ENCODE peak calls at places on chromosomes 7 and 10, in nine cellular contexts. D, C, F, I, Z, Y, V, R and G are unnamed samples.

GRCh38 chr10:48442090-48442808 is 135.8 kb downstream of the MAPK8 start:
- DNase-seq in C (no peak), F (no peak), R (no peak), Y (no peak), Z (no peak), D (no peak), V (no peak), I (no peak), G (no peak)

GRCh38 chr7:131111081-131111576 is 216.5 kb upstream of the MKLN1 start:
- DNase-seq in C (peak; percentile 80), I (peak; percentile 34), D (peak; percentile 40), V (no peak), F (no peak), Z (no peak), R (no peak), Y (no peak), G (no peak)

GRCh38 chr7:126541416-126541815 is 711.3 kb downstream of the GRM8 start:
- DNase-seq in F (no peak), Y (no peak), R (no peak), Z (no peak), V (no peak), D (no peak), I (no peak), C (no peak), G (no peak)

GRCh38 chr10:46080886-46081285 is 34.8 kb upstream of the MSMB start:
- DNase-seq in D (no peak), C (no peak), I (no peak), Y (no peak), F (no peak), V (no peak), Z (no peak), R (no peak), G (no peak)

GRCh38 chr7:71793251-71793650 is 618.9 kb downstream of the CALN1 start:
- DNase-seq in I (no peak), R (no peak), D (no peak), Z (no peak), F (no peak), V (no peak), C (no peak), Y (no peak), G (no peak)

GRCh38 chr7:159033956-159034938 is 110.4 kb downstream of the VIPR2 start:
- DNase-seq in Y (no peak), D (no peak), I (no peak), R (no peak), F (no peak), V (no peak), Z (no peak), C (no peak), G (no peak)

GRCh38 chr10:86301431-86301830 is 65.2 kb downstream of the GRID1 start:
- DNase-seq in R (no peak), C (no peak), Y (no peak), Z (no peak), I (no peak), F (no peak), D (no peak), V (no peak), G (no peak)

GRCh38 chr7:140841316-140841715 is 83.4 kb downstream of the BRAF start:
- DNase-seq in D (no peak), F (no peak), I (no peak), R (no peak), V (no peak), C (no peak), Y (no peak), Z (no peak), G (no peak)

GRCh38 chr10:124156524-124157225 is 63.3 kb upstream of the CHST15 start:
- DNase-seq in Y (no peak), F (no peak), I (no peak), C (peak; percentile 62), V (no peak), Z (peak; percentile 46), R (no peak), D (no peak), G (no peak)

GRCh38 chr10:95741807-95742528 is 14.0 kb upstream of the ENTPD1 start:
- DNase-seq in V (no peak), Z (no peak), F (no peak), I (peak; percentile 41), C (peak; percentile 99), R (no peak), D (peak; percentile 58), Y (no peak), G (no peak)

GRCh38 chr7:121187222-121187621 is 141.6 kb upstream of the WNT16 start:
- DNase-seq in F (no peak), D (no peak), C (no peak), Y (no peak), Z (no peak), I (no peak), V (no peak), R (no peak), G (no peak)

GRCh38 chr7:139629392-139630082 is 106.1 kb downstream of the CLEC2L start:
- DNase-seq in V (no peak), F (no peak), Z (no peak), I (no peak), Y (no peak), D (no peak), R (no peak), C (no peak), G (no peak)

GRCh38 chr10:32141018-32141807 is 85.0 kb upstream of the KIF5B start:
- DNase-seq in I (peak; percentile 78), C (peak; percentile 92), Z (no peak), F (no peak), Y (no peak), R (no peak), D (no peak), V (no peak), G (no peak)

GRCh38 chr10:84140036-84140379 is 699 bp downstream of the GHITM start:
- DNase-seq in V (no peak), C (peak; percentile 45), R (no peak), Y (no peak), Z (no peak), D (no peak), I (no peak), F (no peak), G (no peak)

GRCh38 chr10:9175200-9175599 is 1120.7 kb downstream of the GATA3 start:
- DNase-seq in I (no peak), Y (no peak), R (no peak), C (no peak), F (no peak), Z (no peak), V (no peak), D (no peak), G (no peak)

GRCh38 chr7:15546272-15546792 is 15.5 kb downstream of the AGMO start:
- DNase-seq in V (no peak), C (no peak), R (no peak), D (no peak), Z (no peak), Y (no peak), I (no peak), F (no peak), G (no peak)

GRCh38 chr10:96334888-96335526 is 23.8 kb downstream of the OPALIN start:
- DNase-seq in V (peak; percentile 42), Z (no peak), D (no peak), F (no peak), C (peak; percentile 69), I (peak; percentile 31), Y (no peak), R (no peak), G (no peak)

GRCh38 chr7:100835903-100836811 is 8.8 kb upstream of the EPHB4 start:
- DNase-seq in F (no peak), I (peak; percentile 80), Z (peak; percentile 80), R (no peak), D (peak; percentile 71), C (peak; percentile 89), V (peak; percentile 98), Y (no peak), G (no peak)

GRCh38 chr7:35255417-35255798 is 1.5 kb upstream of the TBX20 start:
- DNase-seq in Y (no peak), D (no peak), I (no peak), F (no peak), R (no peak), V (no peak), C (no peak), Z (no peak), G (no peak)

GRCh38 chr10:72348282-72348681 is 6.4 kb downstream of the DNAJB12 start:
- DNase-seq in R (no peak), C (no peak), V (no peak), Z (no peak), D (no peak), I (no peak), Y (no peak), F (no peak), G (no peak)

GRCh38 chr7:885893-886625 is 9.7 kb downstream of the GET4 start:
- DNase-seq in F (no peak), Y (no peak), I (no peak), C (no peak), D (no peak), Z (peak; percentile 48), V (no peak), R (no peak), G (no peak)

GRCh38 chr10:71726673-71727428 is 7.3 kb upstream of the C10orf105 start:
- DNase-seq in F (no peak), Y (no peak), I (no peak), D (no peak), V (no peak), R (no peak), C (no peak), Z (no peak), G (no peak)

GRCh38 chr10:131906269-131906639 is 5.4 kb downstream of the PPP2R2D start:
- DNase-seq in F (no peak), Z (no peak), C (no peak), I (no peak), Y (no peak), D (no peak), R (no peak), V (no peak), G (no peak)

GRCh38 chr10:51215956-51216834 is 141.9 kb downstream of the PRKG1 start:
- DNase-seq in C (no peak), V (no peak), I (no peak), Z (no peak), D (no peak), R (no peak), Y (no peak), F (no peak), G (no peak)

GRCh38 chr7:121954803-121955202 is 81.8 kb downstream of the PTPRZ1 start:
- DNase-seq in Z (no peak), I (no peak), D (no peak), Y (no peak), V (no peak), R (no peak), C (no peak), F (no peak), G (no peak)